ENCODE peak calls at places on chromosomes 2 and 18, in seven cellular contexts. One of them, this sample, is unnamed.

GRCh38 chr2:10879159-10879558 is 32.6 kb upstream of the KCNF1 start:
- DNase-seq in endothelial cell of umbilical vein: no peak
- DNase-seq in HCT116: no peak
- DNase-seq in ovary: no peak
- DNase-seq in stomach: no peak
- DNase-seq in Peyer's patch: no peak
- DNase-seq in A549: no peak
- DNase-seq in this sample: no peak

GRCh38 chr2:8558096-8558495 is 123.8 kb upstream of the ID2 start:
- DNase-seq in A549: no peak
- DNase-seq in stomach: no peak
- DNase-seq in Peyer's patch: no peak
- DNase-seq in ovary: peak
- DNase-seq in HCT116: no peak
- DNase-seq in endothelial cell of umbilical vein: no peak
- DNase-seq in this sample: no peak

GRCh38 chr18:60935046-60935445 is 398.2 kb upstream of the CDH20 start:
- DNase-seq in endothelial cell of umbilical vein: no peak
- DNase-seq in ovary: no peak
- DNase-seq in stomach: no peak
- DNase-seq in Peyer's patch: no peak
- DNase-seq in HCT116: no peak
- DNase-seq in A549: no peak
- DNase-seq in this sample: no peak

GRCh38 chr2:9331704-9332103 is 91.6 kb downstream of the ITGB1BP1 start:
- DNase-seq in A549: no peak
- DNase-seq in endothelial cell of umbilical vein: no peak
- DNase-seq in stomach: no peak
- DNase-seq in ovary: no peak
- DNase-seq in HCT116: no peak
- DNase-seq in Peyer's patch: no peak
- DNase-seq in this sample: no peak

GRCh38 chr2:151243468-151243867 is 18.2 kb downstream of the RBM43 start:
- DNase-seq in A549: no peak
- DNase-seq in Peyer's patch: no peak
- DNase-seq in endothelial cell of umbilical vein: no peak
- DNase-seq in stomach: no peak
- DNase-seq in HCT116: no peak
- DNase-seq in ovary: no peak
- DNase-seq in this sample: no peak

GRCh38 chr2:12824771-12825363 is 108.1 kb downstream of the TRIB2 start:
- DNase-seq in HCT116: no peak
- DNase-seq in stomach: no peak
- DNase-seq in A549: no peak
- DNase-seq in Peyer's patch: no peak
- DNase-seq in endothelial cell of umbilical vein: no peak
- DNase-seq in ovary: no peak
- DNase-seq in this sample: peak

GRCh38 chr2:10770956-10771750 is 41.4 kb downstream of the PDIA6 start:
- DNase-seq in endothelial cell of umbilical vein: no peak
- DNase-seq in ovary: no peak
- DNase-seq in Peyer's patch: no peak
- DNase-seq in HCT116: no peak
- DNase-seq in A549: no peak
- DNase-seq in stomach: no peak
- DNase-seq in this sample: no peak

GRCh38 chr18:41643427-41643826 is 311.6 kb upstream of the PIK3C3 start:
- DNase-seq in HCT116: no peak
- DNase-seq in ovary: no peak
- DNase-seq in endothelial cell of umbilical vein: no peak
- DNase-seq in stomach: no peak
- DNase-seq in Peyer's patch: no peak
- DNase-seq in A549: no peak
- DNase-seq in this sample: no peak

GRCh38 chr18:60372598-60372997 is at the start of gene MC4R:
- DNase-seq in Peyer's patch: no peak
- DNase-seq in stomach: no peak
- DNase-seq in endothelial cell of umbilical vein: no peak
- DNase-seq in HCT116: peak
- DNase-seq in ovary: peak
- DNase-seq in A549: peak
- DNase-seq in this sample: no peak

GRCh38 chr18:11004951-11005350 is 144.4 kb downstream of the PIEZO2 start:
- DNase-seq in stomach: no peak
- DNase-seq in A549: no peak
- DNase-seq in HCT116: no peak
- DNase-seq in ovary: no peak
- DNase-seq in Peyer's patch: no peak
- DNase-seq in endothelial cell of umbilical vein: no peak
- DNase-seq in this sample: no peak

GRCh38 chr2:152433289-152433688 is 98.3 kb downstream of the FMNL2 start:
- DNase-seq in ovary: no peak
- DNase-seq in endothelial cell of umbilical vein: no peak
- DNase-seq in stomach: no peak
- DNase-seq in HCT116: no peak
- DNase-seq in Peyer's patch: no peak
- DNase-seq in A549: no peak
- DNase-seq in this sample: no peak

GRCh38 chr2:14288016-14288415 is 344.5 kb upstream of the LRATD1 start:
- DNase-seq in Peyer's patch: no peak
- DNase-seq in endothelial cell of umbilical vein: no peak
- DNase-seq in ovary: no peak
- DNase-seq in stomach: no peak
- DNase-seq in A549: peak
- DNase-seq in HCT116: no peak
- DNase-seq in this sample: peak

DNA sequence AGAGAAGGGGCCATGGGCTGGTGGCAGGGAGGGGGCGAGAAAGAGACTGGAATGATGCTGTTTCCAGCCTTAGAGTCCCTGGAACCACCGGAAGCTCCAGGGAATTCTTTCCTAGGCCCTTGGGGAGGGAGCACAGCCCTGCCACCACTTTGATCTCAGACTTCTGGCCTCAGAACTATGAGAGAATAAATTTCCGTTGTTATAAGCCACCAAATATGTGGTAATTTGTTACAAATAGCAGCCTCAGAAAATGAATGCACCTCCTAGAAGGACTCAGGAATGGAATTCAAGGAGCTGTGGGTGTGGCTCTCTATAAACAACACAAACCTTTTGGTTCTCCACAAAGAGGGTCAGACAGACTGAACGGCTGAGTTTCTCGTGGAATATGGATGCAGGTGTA is 144.4 kb downstream of the ACKR3 start:
- DNase-seq in endothelial cell of umbilical vein: no peak
- DNase-seq in A549: peak
- DNase-seq in stomach: no peak
- DNase-seq in ovary: no peak
- DNase-seq in HCT116: no peak
- DNase-seq in Peyer's patch: no peak
- DNase-seq in this sample: no peak
- H3K27ac ChIP-seq in endothelial cell of umbilical vein: no peak
- H3K27ac ChIP-seq in A549: peak
- H3K27ac ChIP-seq in stomach: no peak
- H3K27ac ChIP-seq in ovary: no peak
- H3K27ac ChIP-seq in HCT116: no peak
- H3K27ac ChIP-seq in Peyer's patch: no peak
- H3K27ac ChIP-seq in this sample: no peak

GRCh38 chr2:127413782-127414743 is 4.2 kb upstream of the PROC start:
- DNase-seq in ovary: no peak
- DNase-seq in A549: peak
- DNase-seq in Peyer's patch: no peak
- DNase-seq in HCT116: no peak
- DNase-seq in endothelial cell of umbilical vein: peak
- DNase-seq in stomach: peak
- DNase-seq in this sample: no peak

GRCh38 chr2:127414855-127415592 is 3.2 kb upstream of the PROC start:
- DNase-seq in A549: no peak
- DNase-seq in ovary: no peak
- DNase-seq in Peyer's patch: no peak
- DNase-seq in HCT116: no peak
- DNase-seq in endothelial cell of umbilical vein: no peak
- DNase-seq in stomach: peak
- DNase-seq in this sample: no peak

GRCh38 chr2:127411609-127412370 is 6.4 kb upstream of the PROC start:
- DNase-seq in A549: peak
- DNase-seq in HCT116: no peak
- DNase-seq in Peyer's patch: no peak
- DNase-seq in ovary: no peak
- DNase-seq in endothelial cell of umbilical vein: peak
- DNase-seq in stomach: no peak
- DNase-seq in this sample: no peak

GRCh38 chr2:127410871-127411396 is 7.3 kb upstream of the PROC start:
- DNase-seq in A549: peak
- DNase-seq in HCT116: no peak
- DNase-seq in Peyer's patch: no peak
- DNase-seq in stomach: peak
- DNase-seq in endothelial cell of umbilical vein: peak
- DNase-seq in ovary: no peak
- DNase-seq in this sample: peak

GRCh38 chr2:127413200-127413599 is 5.0 kb upstream of the PROC start:
- DNase-seq in stomach: no peak
- DNase-seq in endothelial cell of umbilical vein: no peak
- DNase-seq in ovary: no peak
- DNase-seq in Peyer's patch: no peak
- DNase-seq in HCT116: no peak
- DNase-seq in A549: no peak
- DNase-seq in this sample: no peak
- TF ChIP-seq POLR2A in stomach: no peak
- TF ChIP-seq POLR2A in endothelial cell of umbilical vein: no peak
- TF ChIP-seq POLR2A in ovary: no peak
- TF ChIP-seq POLR2A in Peyer's patch: no peak
- TF ChIP-seq POLR2A in HCT116: no peak
- TF ChIP-seq POLR2A in A549: no peak
- TF ChIP-seq POLR2A in this sample: no peak

DNA sequence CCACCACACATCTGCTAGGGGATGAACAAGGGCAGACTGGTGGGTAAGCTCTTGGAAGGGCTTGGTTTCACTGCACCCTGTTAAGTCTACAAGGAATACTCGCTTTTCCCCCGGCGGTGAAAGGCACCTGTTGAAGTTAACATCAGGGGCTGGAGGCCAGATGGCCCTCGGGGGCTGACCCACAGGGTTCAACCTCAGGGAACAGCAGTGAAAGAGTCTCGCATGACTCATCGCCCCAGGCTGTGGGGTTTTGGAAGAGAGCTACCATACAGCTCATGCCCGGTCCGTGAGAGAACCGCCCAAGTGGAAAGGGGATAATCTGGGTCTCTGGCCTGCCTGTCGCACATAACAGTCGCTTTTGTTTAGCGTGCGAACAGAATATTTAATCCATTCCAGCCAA is 748.0 kb downstream of the DPP10 start:
- DNase-seq in ovary: no peak
- DNase-seq in Peyer's patch: no peak
- DNase-seq in A549: no peak
- DNase-seq in stomach: no peak
- DNase-seq in HCT116: no peak
- DNase-seq in endothelial cell of umbilical vein: no peak
- DNase-seq in this sample: no peak
- H3K27ac ChIP-seq in ovary: no peak
- H3K27ac ChIP-seq in Peyer's patch: no peak
- H3K27ac ChIP-seq in A549: no peak
- H3K27ac ChIP-seq in stomach: no peak
- H3K27ac ChIP-seq in HCT116: no peak
- H3K27ac ChIP-seq in endothelial cell of umbilical vein: no peak
- H3K27ac ChIP-seq in this sample: no peak

GRCh38 chr2:240387325-240387668 is 48.2 kb upstream of the GPC1 start:
- DNase-seq in endothelial cell of umbilical vein: no peak
- DNase-seq in ovary: no peak
- DNase-seq in HCT116: no peak
- DNase-seq in A549: no peak
- DNase-seq in stomach: no peak
- DNase-seq in Peyer's patch: no peak
- DNase-seq in this sample: no peak

GRCh38 chr2:240386321-240386720 is 49.1 kb upstream of the GPC1 start:
- DNase-seq in A549: no peak
- DNase-seq in endothelial cell of umbilical vein: no peak
- DNase-seq in ovary: peak
- DNase-seq in stomach: no peak
- DNase-seq in HCT116: no peak
- DNase-seq in Peyer's patch: no peak
- DNase-seq in this sample: no peak

GRCh38 chr2:240388471-240389301 is 46.8 kb upstream of the GPC1 start:
- DNase-seq in Peyer's patch: no peak
- DNase-seq in A549: no peak
- DNase-seq in stomach: no peak
- DNase-seq in ovary: peak
- DNase-seq in HCT116: no peak
- DNase-seq in endothelial cell of umbilical vein: no peak
- DNase-seq in this sample: no peak

GRCh38 chr2:240389302-240389805 is 46.1 kb upstream of the GPC1 start:
- DNase-seq in HCT116: no peak
- DNase-seq in stomach: no peak
- DNase-seq in A549: no peak
- DNase-seq in ovary: peak
- DNase-seq in Peyer's patch: no peak
- DNase-seq in endothelial cell of umbilical vein: no peak
- DNase-seq in this sample: no peak

DNA sequence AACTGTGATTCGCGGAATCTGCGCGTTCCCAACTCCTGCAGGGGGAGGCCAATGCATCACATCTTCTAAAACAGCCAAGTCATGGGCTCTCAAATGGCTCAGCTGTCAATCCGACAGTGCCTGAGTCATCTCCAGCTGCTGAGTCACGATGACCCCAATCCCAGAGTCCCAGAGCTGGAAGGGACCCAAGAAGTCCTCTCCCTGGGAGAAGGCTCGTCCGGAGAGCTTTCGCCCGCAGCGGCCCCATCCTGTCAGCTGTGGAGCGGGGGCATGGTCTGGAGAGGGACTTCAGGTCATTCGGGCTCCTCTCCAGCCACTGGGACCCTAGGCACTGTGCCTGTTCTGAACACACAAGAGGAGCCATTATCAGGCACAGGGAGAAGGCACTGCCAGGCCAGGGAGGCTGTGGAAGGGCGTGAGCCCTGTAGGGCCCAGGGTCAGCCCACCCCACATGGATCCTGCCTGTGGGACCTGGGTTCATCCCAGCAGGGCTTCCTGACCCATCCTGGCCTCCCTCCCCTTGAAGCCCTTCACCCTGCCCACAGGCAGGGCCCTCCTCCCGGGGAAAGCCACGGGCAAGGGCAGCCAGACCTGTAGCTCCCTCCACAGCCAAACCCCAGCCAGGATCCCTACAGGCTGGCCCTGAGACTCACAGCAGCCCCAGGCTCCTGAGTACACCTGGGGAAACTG is 47.6 kb upstream of the GPC1 start:
- DNase-seq in A549: peak
- DNase-seq in endothelial cell of umbilical vein: peak
- DNase-seq in Peyer's patch: no peak
- DNase-seq in ovary: peak
- DNase-seq in stomach: peak
- DNase-seq in HCT116: peak
- DNase-seq in this sample: no peak
- TF ChIP-seq POLR2A in A549: no peak
- TF ChIP-seq POLR2A in endothelial cell of umbilical vein: no peak
- TF ChIP-seq POLR2A in Peyer's patch: no peak
- TF ChIP-seq POLR2A in ovary: no peak
- TF ChIP-seq POLR2A in stomach: no peak
- TF ChIP-seq POLR2A in HCT116: no peak
- TF ChIP-seq POLR2A in this sample: no peak

This sample was measured in breast epithelium.